ENCODE peak calls at places on chromosomes 3 and 15, in nine cellular contexts. M, W, J, L, A, I, N, E and Q are unnamed samples. For H3K4me1, the result is how much of the 10 kb centered on the place peaks cover.

GRCh38 chr3:16069149-16069922 is 105.1 kb upstream of the GALNT15 start:
- DNase-seq in L (no peak), E (no peak), N (no peak), A (no peak), M (peak), I (no peak), W (no peak), J (no peak), Q (no peak)

GRCh38 chr3:76866729-76867461 is 173.0 kb upstream of the ROBO2 start:
- DNase-seq in M (no peak), E (no peak), L (no peak), N (no peak), A (no peak), J (no peak), I (no peak), W (no peak), Q (no peak)

GRCh38 chr3:13500133-13500885 is 20.2 kb downstream of the HDAC11 start:
- DNase-seq in I (peak), N (no peak), A (no peak), L (no peak), M (no peak), J (no peak), W (peak), E (peak), Q (no peak)

GRCh38 chr3:26087751-26088150 is 297.9 kb downstream of the OXSM start:
- DNase-seq in I (no peak), A (no peak), L (no peak), E (no peak), N (no peak), W (no peak), M (no peak), J (no peak), Q (no peak)

GRCh38 chr3:16484216-16484615 is 29.3 kb downstream of the RFTN1 start:
- DNase-seq in M (peak), N (peak), L (no peak), W (no peak), J (no peak), A (no peak), I (no peak), E (no peak), Q (no peak)

GRCh38 chr3:138097192-138097829 is 18.1 kb downstream of the DZIP1L start:
- DNase-seq in A (no peak), J (no peak), L (no peak), N (no peak), W (no peak), E (peak), M (no peak), I (peak), Q (no peak)

GRCh38 chr3:16741890-16742289 is 136.7 kb upstream of the DAZL start:
- DNase-seq in A (no peak), J (no peak), E (no peak), I (no peak), M (peak), W (no peak), L (peak), N (no peak), Q (no peak)

GRCh38 chr3:123586131-123586530 is 1.3 kb upstream of the HACD2 start:
- DNase-seq in J (peak), M (peak), N (peak), W (no peak), E (peak), L (no peak), I (peak), A (peak), Q (no peak)

GRCh38 chr3:172617976-172618375 is 92.9 kb downstream of the NCEH1 start:
- DNase-seq in N (no peak), L (no peak), M (no peak), I (no peak), W (no peak), A (no peak), E (no peak), J (no peak), Q (no peak)

GRCh38 chr3:53728606-53729005 is 117.6 kb downstream of the CHDH start:
- DNase-seq in W (no peak), J (no peak), I (no peak), M (no peak), A (no peak), E (no peak), N (no peak), L (no peak), Q (no peak)

GRCh38 chr3:180275176-180275575 is 238.4 kb upstream of the PEX5L start:
- DNase-seq in M (no peak), A (no peak), J (no peak), L (no peak), W (no peak), I (no peak), E (no peak), N (no peak), Q (no peak)

GRCh38 chr3:24640330-24640877 is 145.8 kb upstream of the THRB start:
- DNase-seq in L (no peak), E (peak), W (no peak), N (no peak), A (no peak), I (no peak), M (peak), J (peak), Q (no peak)

DNA sequence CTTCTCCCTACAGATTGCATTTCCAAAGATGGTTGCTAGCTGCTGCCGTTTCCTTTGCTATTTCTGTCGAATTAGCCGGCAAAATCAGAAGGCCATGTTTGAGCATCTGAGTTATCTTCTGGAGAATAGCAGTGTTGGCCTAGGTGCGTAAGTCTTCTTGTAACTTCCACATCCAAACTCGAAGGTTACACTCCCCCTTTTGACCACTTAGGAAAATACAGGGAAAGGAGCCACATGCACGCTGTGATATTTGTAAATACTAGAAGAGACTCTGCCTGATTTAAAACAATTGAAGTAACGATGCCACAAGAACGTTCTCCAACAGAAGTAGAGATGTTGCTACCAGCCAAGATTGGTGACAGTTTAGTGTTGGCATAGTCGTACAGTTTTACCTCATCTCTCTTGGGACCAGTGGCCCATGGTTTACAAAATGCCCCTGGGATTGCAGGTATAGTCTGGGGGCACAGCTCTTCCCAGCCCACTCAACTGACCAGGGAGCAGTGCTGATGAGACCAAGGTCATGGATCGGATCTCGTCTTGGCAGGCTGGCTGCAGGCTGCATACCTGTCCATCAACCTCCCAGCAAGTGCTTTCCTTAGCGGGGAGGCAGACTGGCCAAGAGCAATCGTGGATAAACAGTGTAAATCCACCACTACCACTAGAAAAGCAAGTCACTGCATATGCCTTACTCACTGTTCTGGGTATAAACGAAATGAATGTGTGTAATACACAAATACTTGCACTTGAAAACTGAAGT is 268.4 kb upstream of the CHRM5 start:
- DNase-seq in J (no peak), I (no peak), L (no peak), M (peak), W (no peak), E (peak), N (no peak), A (no peak), Q (no peak)
- TF ChIP-seq CTCF in J (no peak), I (peak), L (no peak), M (peak), W (peak), E (peak), N (no peak), A (no peak), Q (no peak)

GRCh38 chr3:156668073-156668763 is 6.2 kb upstream of the TIPARP start:
- DNase-seq in N (no peak), L (no peak), M (peak), I (no peak), W (no peak), E (no peak), J (peak), A (no peak), Q (no peak)
- H3K4me1 ChIP-seq in N (under half), L (under half), M (under half), I (under half), W (under half), E (under half), J (under half), A (under half), Q (under half)

GRCh38 chr3:12339701-12340480 is 51.0 kb downstream of the PPARG start:
- DNase-seq in L (no peak), M (no peak), W (no peak), N (no peak), I (no peak), E (peak), J (no peak), A (no peak), Q (no peak)

GRCh38 chr3:12345141-12345561 is 56.3 kb downstream of the PPARG start:
- DNase-seq in J (no peak), W (no peak), E (no peak), L (no peak), A (no peak), N (no peak), M (peak), I (no peak), Q (no peak)

GRCh38 chr3:12343091-12343494 is 54.2 kb downstream of the PPARG start:
- DNase-seq in E (no peak), J (no peak), M (peak), A (no peak), W (no peak), L (no peak), N (no peak), I (no peak), Q (no peak)

GRCh38 chr3:12340506-12340905 is 51.6 kb downstream of the PPARG start:
- DNase-seq in W (no peak), J (no peak), E (no peak), I (no peak), A (no peak), L (no peak), M (no peak), N (no peak), Q (no peak)

GRCh38 chr3:12342151-12342550 is 53.3 kb downstream of the PPARG start:
- DNase-seq in A (no peak), W (no peak), I (no peak), M (no peak), L (no peak), N (no peak), E (no peak), J (no peak), Q (no peak)
- H3K27ac ChIP-seq in A (no peak), W (no peak), I (no peak), M (no peak), L (no peak), N (no peak), E (no peak), J (no peak), Q (no peak)

DNA sequence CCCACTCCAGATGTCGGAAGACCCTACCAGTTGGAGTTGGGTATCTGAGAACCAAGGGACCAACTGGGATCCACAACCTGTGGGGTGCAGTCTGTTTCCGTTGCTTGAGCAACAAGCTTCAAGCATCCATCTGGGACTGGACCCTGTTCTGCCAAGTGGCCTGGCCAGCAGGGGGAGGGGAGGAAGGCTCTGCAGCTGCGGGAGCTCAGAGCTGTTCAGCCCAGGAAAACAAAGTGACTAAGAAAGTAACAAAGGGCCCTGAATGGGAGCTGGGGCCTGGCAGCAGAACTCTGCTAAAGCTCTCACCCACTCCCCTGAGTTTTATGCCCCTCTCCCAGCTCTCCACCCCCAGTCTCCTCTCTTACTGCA is 2.7 kb downstream of the TYRO3 start:
- DNase-seq in A (no peak), N (no peak), E (peak), L (peak), W (no peak), I (peak), J (no peak), M (peak), Q (no peak)
- TF ChIP-seq CTCF in A (no peak), N (no peak), E (peak), L (no peak), W (no peak), I (peak), J (no peak), M (peak), Q (no peak)

GRCh38 chr3:42736531-42736930 is 33.9 kb upstream of the HHATL start:
- DNase-seq in E (no peak), N (no peak), J (peak), A (no peak), I (peak), M (no peak), W (no peak), L (no peak), Q (no peak)
- H3K4me1 ChIP-seq in E (under half), N (under half), J (under half), A (under half), I (under half), M (under half), W (under half), L (under half), Q (under half)

DNA sequence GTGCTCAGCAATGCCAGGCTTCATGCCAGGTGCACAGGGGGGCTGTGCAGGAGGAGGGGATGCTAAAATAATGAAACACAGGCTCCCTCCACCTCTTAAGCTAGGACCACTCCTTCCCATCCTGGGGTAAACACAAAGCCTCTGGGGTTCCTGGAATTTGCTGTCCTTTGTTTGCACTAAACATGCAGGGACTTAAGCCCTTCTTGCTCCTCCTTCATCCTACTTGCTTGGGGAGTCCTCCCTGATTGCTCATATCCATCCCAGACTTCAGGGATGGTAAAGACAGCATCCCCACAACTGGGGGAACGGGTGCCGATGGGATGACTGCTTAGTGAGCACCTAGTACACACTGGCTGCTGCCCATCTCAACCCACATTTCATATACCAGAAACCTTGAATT is 5.1 kb downstream of the LINGO1 start:
- DNase-seq in L (no peak), E (peak), I (no peak), J (no peak), A (no peak), N (no peak), W (no peak), M (no peak), Q (no peak)
- H3K27ac ChIP-seq in L (no peak), E (peak), I (no peak), J (no peak), A (no peak), N (no peak), W (no peak), M (no peak), Q (no peak)

DNA sequence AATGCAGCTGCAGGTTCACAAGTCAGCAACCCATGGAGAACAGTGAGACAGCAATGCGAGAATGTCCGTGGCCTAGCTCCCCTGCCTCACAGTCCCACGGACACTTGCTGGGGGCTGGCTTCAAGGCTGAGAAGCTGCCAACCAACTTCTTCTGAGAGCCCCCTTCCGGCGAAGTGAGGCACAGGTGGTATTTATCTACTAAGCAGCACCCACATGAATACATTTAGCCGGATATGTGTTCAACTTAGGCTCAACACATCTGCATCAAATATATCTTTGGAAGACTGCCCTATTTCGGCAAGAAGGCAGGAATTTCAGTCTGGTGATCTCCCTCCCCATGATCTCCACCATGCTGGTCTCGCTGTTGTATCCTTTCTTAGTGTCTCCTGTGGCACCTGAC is 341.0 kb upstream of the NR2E3 start:
- DNase-seq in N (peak), E (no peak), M (no peak), A (no peak), J (no peak), I (peak), W (no peak), L (no peak), Q (no peak)
- TF ChIP-seq CTCF in N (no peak), E (no peak), M (no peak), A (no peak), J (no peak), I (no peak), W (no peak), L (no peak), Q (no peak)

DNA sequence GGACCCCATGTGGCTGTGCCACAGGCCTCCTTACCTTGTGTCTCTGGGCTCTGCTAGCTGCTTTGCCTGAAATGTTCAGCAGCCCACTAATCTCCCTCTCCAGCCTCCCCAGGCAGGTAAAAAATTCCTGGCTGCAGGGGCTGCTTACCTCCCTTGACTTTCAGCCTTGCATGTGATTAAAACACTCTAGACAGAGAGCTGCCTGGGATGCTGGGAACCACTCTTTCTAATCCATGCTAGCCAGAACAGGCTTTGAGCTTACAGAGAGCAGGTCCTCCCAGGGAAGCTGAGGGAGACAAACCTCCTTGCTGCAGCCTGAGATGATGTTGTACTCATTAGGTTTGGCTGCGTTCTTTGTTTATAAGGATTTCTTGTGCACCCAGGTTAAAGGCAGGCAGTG is 33.7 kb upstream of the LIPC start:
- DNase-seq in J (no peak), W (no peak), M (no peak), N (no peak), I (no peak), A (no peak), L (no peak), E (peak), Q (no peak)
- H3K4me1 ChIP-seq in J (under half), W (under half), M (under half), N (under half), I (under half), A (under half), L (under half), E (under half), Q (under half)

DNA sequence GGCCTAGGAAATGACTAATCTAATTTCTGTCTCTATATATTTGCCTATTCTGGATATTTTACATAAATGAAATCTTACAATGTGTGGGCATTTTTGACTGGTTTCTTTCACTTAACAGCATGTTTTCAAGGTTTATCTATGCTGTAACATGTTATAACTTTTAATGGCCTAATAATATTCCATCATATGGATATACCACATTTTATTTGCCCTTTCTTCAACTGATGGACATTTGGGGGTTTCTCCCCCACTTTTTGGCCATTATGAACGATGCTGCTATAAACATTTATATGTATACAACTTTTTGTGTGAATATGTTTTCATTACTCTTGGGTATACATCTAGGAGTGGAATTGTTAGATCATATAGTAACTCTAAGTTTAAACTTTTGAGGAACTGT is 357.3 kb upstream of the ADAMTS9 start:
- DNase-seq in I (no peak), M (no peak), W (no peak), A (no peak), J (no peak), E (no peak), L (no peak), N (no peak), Q (no peak)
- H3K27ac ChIP-seq in I (no peak), M (no peak), W (no peak), A (no peak), J (no peak), E (no peak), L (no peak), N (no peak), Q (no peak)